ENCODE peak calls at places on chromosomes 7 and 10, in nine cellular contexts. K, Y, A, J, B, Z, X, M and D are unnamed samples.

GRCh38 chr7:129166745-129167144 is 21.7 kb upstream of the SMO start:
- DNase-seq in K (no peak), Y (no peak), A (no peak), J (no peak), B (peak; percentile 59), Z (no peak), X (no peak), M (no peak), D (no peak)

GRCh38 chr7:114460021-114460420 is 45.4 kb downstream of the FOXP2 start:
- DNase-seq in K (no peak), Y (no peak), A (no peak), J (no peak), B (no peak), Z (no peak), X (no peak), M (no peak), D (no peak)

GRCh38 chr10:60414111-60414510 is 24.4 kb upstream of the ANK3 start:
- DNase-seq in K (no peak), Y (no peak), A (no peak), J (no peak), B (no peak), Z (no peak), X (no peak), M (no peak), D (no peak)

GRCh38 chr10:55813451-55814170 is 547.4 kb downstream of the ZWINT start:
- DNase-seq in K (peak; percentile 10), Y (no peak), A (peak; percentile 35), J (no peak), B (no peak), Z (no peak), X (no peak), M (no peak), D (no peak)

GRCh38 chr7:158000160-158000559 is 587.5 kb downstream of the PTPRN2 start:
- DNase-seq in K (no peak), Y (no peak), A (no peak), J (no peak), B (no peak), Z (no peak), X (no peak), M (no peak), D (no peak)

GRCh38 chr7:28957822-28958234 is 302 bp downstream of the TRIL start:
- DNase-seq in K (peak; percentile 87), Y (no peak), A (no peak), J (no peak), B (peak; percentile 5), Z (no peak), X (no peak), M (peak; percentile 7), D (peak; percentile 16)

GRCh38 chr7:11754123-11754522 is 77.9 kb downstream of the THSD7A start:
- DNase-seq in K (no peak), Y (no peak), A (no peak), J (no peak), B (no peak), Z (no peak), X (no peak), M (no peak), D (no peak)

GRCh38 chr10:33330543-33331019 is 3.9 kb downstream of the NRP1 start:
- DNase-seq in K (no peak), Y (peak; percentile 79), A (no peak), J (peak; percentile 78), B (peak; percentile 64), Z (peak; percentile 65), X (peak; percentile 91), M (peak; percentile 87), D (peak; percentile 77)

GRCh38 chr10:89360153-89360552 is 17.7 kb upstream of the IFIT1B start:
- DNase-seq in K (no peak), Y (no peak), A (no peak), J (no peak), B (no peak), Z (no peak), X (no peak), M (no peak), D (no peak)

GRCh38 chr7:8637322-8637721 is 203.9 kb downstream of the NXPH1 start:
- DNase-seq in K (no peak), Y (no peak), A (no peak), J (no peak), B (no peak), Z (no peak), X (no peak), M (no peak), D (no peak)

GRCh38 chr10:129992356-129992755 is 28.3 kb upstream of the EBF3 start:
- DNase-seq in K (no peak), Y (no peak), A (no peak), J (no peak), B (no peak), Z (no peak), X (no peak), M (no peak), D (no peak)

GRCh38 chr10:119025336-119025735 is 4.2 kb upstream of the NANOS1 start:
- DNase-seq in K (peak; percentile 77), Y (peak; percentile 88), A (no peak), J (no peak), B (no peak), Z (no peak), X (peak; percentile 78), M (peak; percentile 81), D (no peak)

GRCh38 chr10:131975003-131975402 is 6.7 kb downstream of the BNIP3 start:
- DNase-seq in K (no peak), Y (no peak), A (no peak), J (no peak), B (no peak), Z (no peak), X (no peak), M (no peak), D (no peak)

GRCh38 chr10:87524296-87524695 is 19.6 kb downstream of the MINPP1 start:
- DNase-seq in K (no peak), Y (no peak), A (no peak), J (no peak), B (no peak), Z (no peak), X (no peak), M (no peak), D (no peak)

GRCh38 chr7:2024227-2024918 is 208.4 kb downstream of the MAD1L1 start:
- DNase-seq in K (no peak), Y (no peak), A (peak; percentile 30), J (no peak), B (no peak), Z (no peak), X (no peak), M (no peak), D (no peak)

GRCh38 chr10:46298346-46299266 is 11.8 kb downstream of the ANTXRL start:
- DNase-seq in K (no peak), Y (no peak), A (no peak), J (no peak), B (no peak), Z (no peak), X (no peak), M (no peak), D (no peak)

GRCh38 chr10:16828114-16828568 is 10.9 kb upstream of the RSU1 start:
- DNase-seq in K (no peak), Y (peak; percentile 50), A (no peak), J (peak; percentile 48), B (peak; percentile 78), Z (peak; percentile 63), X (peak; percentile 88), M (peak; percentile 88), D (peak; percentile 44)

GRCh38 chr10:84613336-84614021 is 285.1 kb downstream of the CCSER2 start:
- DNase-seq in K (no peak), Y (no peak), A (no peak), J (no peak), B (peak; percentile 6), Z (no peak), X (peak; percentile 4), M (peak; percentile 32), D (peak; percentile 34)

GRCh38 chr7:157949711-157950110 is 612.9 kb downstream of the DNAJB6 start:
- DNase-seq in K (no peak), Y (no peak), A (no peak), J (no peak), B (no peak), Z (no peak), X (peak; percentile 3), M (peak; percentile 2), D (no peak)

GRCh38 chr7:98266840-98267239 is 14.6 kb upstream of the BRI3 start:
- DNase-seq in K (no peak), Y (no peak), A (no peak), J (no peak), B (no peak), Z (no peak), X (peak; percentile 37), M (peak; percentile 23), D (no peak)
- TF ChIP-seq CTCF in K (peak; percentile 30), Y (peak; percentile 57), A (peak; percentile 71), J (no peak), B (peak; percentile 37), Z (no peak), X (peak; percentile 45), M (peak; percentile 46), D (peak; percentile 37)

GRCh38 chr7:143914938-143915337 is 13.0 kb upstream of the TCAF1 start:
- DNase-seq in K (no peak), Y (no peak), A (no peak), J (no peak), B (no peak), Z (no peak), X (no peak), M (no peak), D (no peak)
- TF ChIP-seq CTCF in K (no peak), Y (no peak), A (peak; percentile 41), J (no peak), B (no peak), Z (no peak), X (no peak), M (no peak), D (peak; percentile 21)

DNA sequence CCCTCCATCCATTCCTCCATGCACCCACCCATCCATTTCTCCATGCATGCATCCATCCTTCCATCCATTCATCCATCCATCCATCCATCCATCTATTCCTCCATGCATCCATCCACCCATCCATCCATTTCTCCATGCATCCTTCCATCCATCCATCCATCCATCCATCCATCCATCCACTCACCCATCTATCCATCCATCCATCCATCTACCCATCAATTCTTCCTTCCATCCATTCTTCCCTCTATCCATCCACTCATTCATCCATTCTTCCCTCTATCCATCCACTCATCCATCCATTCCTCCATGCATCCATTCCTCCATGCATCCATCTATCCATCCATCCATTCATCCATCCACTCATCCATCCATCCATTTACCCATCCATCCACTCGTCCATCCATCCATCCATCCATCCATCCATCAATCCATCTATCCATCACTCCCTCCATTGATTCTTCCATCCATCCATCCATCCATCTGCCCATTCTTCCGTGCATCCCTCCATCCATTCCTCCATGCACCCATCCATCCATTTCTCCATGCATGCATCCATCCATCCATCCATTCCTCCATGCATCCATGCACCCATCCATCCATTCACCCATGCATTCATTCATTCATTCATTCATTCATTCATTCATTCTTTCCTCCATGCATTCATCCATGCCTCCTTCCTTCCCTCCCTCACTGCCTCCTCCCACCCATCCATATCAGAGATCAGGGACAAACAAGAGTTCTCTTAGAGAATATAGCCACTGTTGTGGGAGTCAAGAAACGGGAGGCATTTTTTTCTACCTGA is 22.2 kb downstream of the ELN start:
- DNase-seq in K (no peak), Y (no peak), A (no peak), J (no peak), B (no peak), Z (no peak), X (no peak), M (no peak), D (no peak)
- TF ChIP-seq CTCF in K (no peak), Y (no peak), A (no peak), J (no peak), B (no peak), Z (no peak), X (no peak), M (no peak), D (no peak)

GRCh38 chr10:126160971-126161630 is 227.2 kb downstream of the ADAM12 start:
- DNase-seq in K (no peak), Y (no peak), A (no peak), J (no peak), B (no peak), Z (no peak), X (peak; percentile 68), M (peak; percentile 60), D (no peak)
- TF ChIP-seq CTCF in K (no peak), Y (no peak), A (peak; percentile 80), J (no peak), B (no peak), Z (no peak), X (peak; percentile 54), M (peak; percentile 48), D (peak; percentile 48)